ENCODE peak calls at places on chromosome 21, in five cellular contexts. B, L, U, N and S are unnamed samples.
A peak's percentile ranks its signal among the peaks of the same experiment; 100 is the strongest.

GRCh38 chr21:16579538-16579937 is 849.8 kb downstream of the USP25 start:
- DNase-seq in B (no peak), L (no peak), U (peak; percentile 78), N (no peak), S (no peak)

GRCh38 chr21:35150562-35151226 is 101.6 kb upstream of the RUNX1 start:
- DNase-seq in B (no peak), L (peak; percentile 63), U (peak; percentile 86), N (no peak), S (peak; percentile 76)

GRCh38 chr21:46171996-46172862 is 12.0 kb downstream of the SPATC1L start:
- DNase-seq in B (no peak), L (no peak), U (no peak), N (no peak), S (no peak)

GRCh38 chr21:36917487-36918158 is 48.8 kb downstream of the HLCS start:
- DNase-seq in B (no peak), L (peak; percentile 87), U (peak; percentile 68), N (no peak), S (peak; percentile 53)

GRCh38 chr21:42747267-42747701 is 93.9 kb downstream of the PDE9A start:
- DNase-seq in B (no peak), L (no peak), U (no peak), N (no peak), S (no peak)

GRCh38 chr21:42056468-42056867 is 14.6 kb upstream of the UMODL1 start:
- DNase-seq in B (no peak), L (peak; percentile 58), U (no peak), N (no peak), S (peak; percentile 9)

GRCh38 chr21:38263493-38263892 is 6.7 kb downstream of the KCNJ15 start:
- DNase-seq in B (no peak), L (no peak), U (peak; percentile 87), N (no peak), S (peak; percentile 97)

GRCh38 chr21:43917515-43918384 is 52.7 kb downstream of the AGPAT3 start:
- DNase-seq in B (peak; percentile 32), L (peak; percentile 37), U (no peak), N (no peak), S (no peak)

GRCh38 chr21:34647552-34647951 is 21.2 kb upstream of the CLIC6 start:
- DNase-seq in B (no peak), L (no peak), U (no peak), N (no peak), S (no peak)

GRCh38 chr21:41711416-41712023 is 55.3 kb downstream of the RIPK4 start:
- DNase-seq in B (no peak), L (no peak), U (no peak), N (no peak), S (no peak)

GRCh38 chr21:34908424-34909055 is 140.6 kb downstream of the RUNX1 start:
- DNase-seq in B (no peak), L (peak; percentile 72), U (no peak), N (no peak), S (no peak)

GRCh38 chr21:36959020-36959835 is 7.2 kb downstream of the HLCS start:
- DNase-seq in B (no peak), L (no peak), U (no peak), N (no peak), S (no peak)

GRCh38 chr21:44730951-44731579 is 19.7 kb upstream of the TSPEAR start:
- DNase-seq in B (no peak), L (no peak), U (no peak), N (no peak), S (no peak)

GRCh38 chr21:42862774-42863503 is 16.4 kb downstream of the WDR4 start:
- DNase-seq in B (no peak), L (peak; percentile 61), U (no peak), N (no peak), S (no peak)

GRCh38 chr21:17903029-17903806 is 84.1 kb upstream of the C21orf91 start:
- DNase-seq in B (no peak), L (peak; percentile 73), U (peak; percentile 65), N (peak; percentile 54), S (peak; percentile 49)

GRCh38 chr21:20721151-20721550 is 277.1 kb upstream of the NCAM2 start:
- DNase-seq in B (no peak), L (no peak), U (peak; percentile 57), N (no peak), S (no peak)

GRCh38 chr21:45617021-45617930 is 26.2 kb upstream of the PCBP3 start:
- DNase-seq in B (no peak), L (no peak), U (no peak), N (no peak), S (peak; percentile 23)

GRCh38 chr21:25188639-25189038 is 418.6 kb downstream of the MRPL39 start:
- DNase-seq in B (no peak), L (no peak), U (no peak), N (no peak), S (no peak)

GRCh38 chr21:41600556-41600955 is 92.6 kb upstream of the TMPRSS2 start:
- DNase-seq in B (no peak), L (no peak), U (no peak), N (no peak), S (no peak)

GRCh38 chr21:16294128-16294527 is 564.3 kb downstream of the USP25 start:
- DNase-seq in B (no peak), L (no peak), U (no peak), N (no peak), S (no peak)

GRCh38 chr21:32806810-32807386 is 35.3 kb upstream of the PAXBP1 start:
- DNase-seq in B (no peak), L (no peak), U (peak; percentile 6), N (no peak), S (no peak)

GRCh38 chr21:46098303-46099141 is 610 bp downstream of the COL6A2 start:
- DNase-seq in B (no peak), L (no peak), U (no peak), N (no peak), S (peak; percentile 53)

GRCh38 chr21:44858791-44859190 is 14.7 kb downstream of the PTTG1IP start:
- DNase-seq in B (no peak), L (no peak), U (no peak), N (no peak), S (no peak)

GRCh38 chr21:33076600-33077329 is 6.8 kb downstream of the OLIG1 start:
- DNase-seq in B (no peak), L (no peak), U (no peak), N (no peak), S (no peak)

GRCh38 chr21:42835611-42836401 is 43.5 kb downstream of the WDR4 start:
- DNase-seq in B (no peak), L (no peak), U (no peak), N (no peak), S (no peak)

GRCh38 chr21:15617968-15618367 is 111.8 kb upstream of the USP25 start:
- DNase-seq in B (no peak), L (peak; percentile 86), U (peak; percentile 72), N (no peak), S (peak; percentile 31)

GRCh38 chr21:41647806-41648561 is 118.9 kb downstream of the RIPK4 start:
- DNase-seq in B (no peak), L (no peak), U (no peak), N (no peak), S (no peak)

GRCh38 chr21:17513214-17514123 is 626 bp downstream of the CXADR start:
- DNase-seq in B (peak; percentile 15), L (peak; percentile 38), U (peak; percentile 55), N (peak; percentile 22), S (peak; percentile 25)

GRCh38 chr21:44450999-44451398 is 4.3 kb upstream of the LRRC3 start:
- DNase-seq in B (no peak), L (no peak), U (no peak), N (no peak), S (no peak)